ENCODE peak calls at places on chromosomes 13 and 19, in ten cellular contexts. B is CD8-positive, alpha-beta T cell; X is left ventricle myocardium inferior; L is endothelial cell of umbilical vein; E is cardiac muscle cell; Y is A549; U is AG04450; V is DND-41; M is esophagus squamous epithelium; F is adrenal gland. T is an unnamed sample.

GRCh38 chr13:49374585-49375290 is 69.1 kb downstream of the CAB39L start:
- DNase-seq in B (no peak), X (no peak), L (peak; percentile 5), E (no peak), Y (no peak), U (peak; percentile 6), V (no peak), M (no peak), F (no peak), T (no peak)

GRCh38 chr13:20773194-20774080 is at the start of gene EEF1AKMT1:
- DNase-seq in B (peak; percentile 95), X (peak; percentile 95), L (peak; percentile 91), E (peak; percentile 94), Y (peak; percentile 35), U (peak; percentile 85), V (peak; percentile 95), M (peak; percentile 69), F (peak; percentile 95), T (peak; percentile 98)

GRCh38 chr13:99224019-99224418 is 23.4 kb downstream of the UBAC2 start:
- DNase-seq in B (no peak), X (no peak), L (no peak), E (no peak), Y (no peak), U (no peak), V (no peak), M (no peak), F (no peak), T (no peak)

GRCh38 chr13:80630685-80631121 is 289.8 kb upstream of the SPRY2 start:
- DNase-seq in B (no peak), X (no peak), L (peak; percentile 85), E (no peak), Y (no peak), U (no peak), V (no peak), M (no peak), F (peak; percentile 31), T (no peak)

GRCh38 chr13:106714271-106714670 is 146.3 kb upstream of the ARGLU1 start:
- DNase-seq in B (no peak), X (no peak), L (no peak), E (no peak), Y (no peak), U (no peak), V (no peak), M (no peak), F (no peak), T (no peak)

GRCh38 chr13:106619688-106620555 is 52.0 kb upstream of the ARGLU1 start:
- DNase-seq in B (no peak), X (no peak), L (peak; percentile 61), E (peak; percentile 77), Y (peak; percentile 15), U (peak; percentile 32), V (peak; percentile 34), M (no peak), F (peak; percentile 65), T (no peak)

GRCh38 chr13:97478247-97478646 is 44.3 kb downstream of the RAP2A start:
- DNase-seq in B (no peak), X (no peak), L (no peak), E (no peak), Y (no peak), U (no peak), V (no peak), M (no peak), F (no peak), T (no peak)

GRCh38 chr13:50386527-50387123 is 371.4 kb downstream of the KCNRG start:
- DNase-seq in B (no peak), X (peak; percentile 25), L (peak; percentile 71), E (peak; percentile 61), Y (no peak), U (peak; percentile 67), V (no peak), M (no peak), F (no peak), T (no peak)

GRCh38 chr13:33494596-33495214 is 209.2 kb upstream of the STARD13 start:
- DNase-seq in B (no peak), X (peak; percentile 17), L (peak; percentile 99), E (no peak), Y (no peak), U (peak; percentile 84), V (no peak), M (no peak), F (peak; percentile 30), T (no peak)

GRCh38 chr19:50478901-50479715 is 2.5 kb upstream of the GARIN5A start:
- DNase-seq in B (no peak), X (no peak), L (no peak), E (peak; percentile 64), Y (peak; percentile 92), U (no peak), V (peak; percentile 17), M (no peak), F (no peak), T (no peak)
- TF ChIP-seq CTCF in B (no peak), X (peak; percentile 60), L (peak; percentile 49), E (peak; percentile 60), Y (peak; percentile 76), U (peak; percentile 59), V (peak; percentile 59), M (no peak), F (no peak), T (peak; percentile 24)

GRCh38 chr19:32178401-32178800 is 167.0 kb upstream of the ZNF507 start:
- DNase-seq in B (no peak), X (no peak), L (no peak), E (no peak), Y (no peak), U (no peak), V (no peak), M (no peak), F (no peak), T (no peak)
- H3K9me3 ChIP-seq in B (no peaks in the 10 kb centered on the region), X (no peaks in the 10 kb centered on the region), L (no peaks in the 10 kb centered on the region), E (no peaks in the 10 kb centered on the region), Y (no peaks in the 10 kb centered on the region), U (peaks cover 6% of the 10 kb centered on the region), V (no peaks in the 10 kb centered on the region), M (no peaks in the 10 kb centered on the region), F (no peaks in the 10 kb centered on the region), T (no peaks in the 10 kb centered on the region)

GRCh38 chr19:18419195-18419698 is at the start of gene SSBP4:
- DNase-seq in B (peak; percentile 55), X (peak; percentile 81), L (peak; percentile 76), E (peak; percentile 83), Y (no peak), U (no peak), V (peak; percentile 73), M (no peak), F (peak; percentile 68), T (peak; percentile 74)
- TF ChIP-seq CTCF in B (no peak), X (peak; percentile 67), L (peak; percentile 19), E (no peak), Y (peak; percentile 32), U (peak; percentile 18), V (peak; percentile 25), M (peak; percentile 33), F (peak; percentile 43), T (peak; percentile 22)

DNA sequence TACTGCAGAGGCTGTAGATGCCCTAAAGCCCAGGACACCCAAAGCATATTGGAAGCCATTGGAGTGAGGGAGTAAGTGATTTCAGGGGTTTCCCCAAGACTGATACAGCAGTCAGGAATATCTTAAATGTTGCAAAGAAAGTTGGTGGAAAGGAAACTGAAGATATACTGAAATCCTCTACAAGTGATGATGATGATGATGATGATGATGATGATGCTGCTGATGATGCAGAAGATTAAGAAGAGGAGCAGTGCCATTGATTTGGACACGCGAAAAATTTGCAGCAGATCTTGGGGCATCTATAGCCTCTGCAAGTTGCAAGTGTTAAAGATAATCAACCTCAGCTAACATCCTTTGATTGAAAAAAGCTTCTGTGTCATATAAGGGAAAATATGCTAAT is 23.8 kb downstream of the ZNF44 start:
- DNase-seq in B (no peak), X (no peak), L (no peak), E (no peak), Y (no peak), U (no peak), V (no peak), M (no peak), F (no peak), T (no peak)
- H3K9me3 ChIP-seq in B (peaks cover 34% of the 10 kb centered on the region), X (peaks cover 96% of the 10 kb centered on the region), L (peaks cover 25% of the 10 kb centered on the region), E (peaks cover 4% of the 10 kb centered on the region), Y (peaks cover 30% of the 10 kb centered on the region), U (peaks cover 58% of the 10 kb centered on the region), V (peaks cover 25% of the 10 kb centered on the region), M (peaks cover 86% of the 10 kb centered on the region), F (no peaks in the 10 kb centered on the region), T (peaks cover 98% of the 10 kb centered on the region)

T was measured in left lung.